ENCODE peak calls at places on chromosomes 5 and 9, in six cellular contexts. One of them, this sample, is unnamed.

GRCh38 chr5:137186759-137187461 is 312.2 kb downstream of the SPOCK1 start:
- DNase-seq in IMR-90: peak; percentile 81
- DNase-seq in H9: no peak
- DNase-seq in mesenchymal stem cell: peak; percentile 1
- DNase-seq in trophoblast cell: no peak
- DNase-seq in H1: no peak
- DNase-seq in this sample: no peak

GRCh38 chr5:91042225-91042624 is 340.9 kb downstream of the ARRDC3 start:
- DNase-seq in IMR-90: no peak
- DNase-seq in H9: no peak
- DNase-seq in mesenchymal stem cell: no peak
- DNase-seq in trophoblast cell: no peak
- DNase-seq in H1: no peak
- DNase-seq in this sample: no peak

GRCh38 chr5:180648658-180649296 is 623 bp downstream of the FLT4 start:
- DNase-seq in IMR-90: no peak
- DNase-seq in H9: peak; percentile 58
- DNase-seq in mesenchymal stem cell: no peak
- DNase-seq in trophoblast cell: no peak
- DNase-seq in H1: no peak
- DNase-seq in this sample: peak; percentile 55

GRCh38 chr9:113446323-113446740 is 17.2 kb upstream of the RGS3 start:
- DNase-seq in IMR-90: peak; percentile 55
- DNase-seq in H9: no peak
- DNase-seq in mesenchymal stem cell: peak; percentile 67
- DNase-seq in trophoblast cell: no peak
- DNase-seq in H1: no peak
- DNase-seq in this sample: peak; percentile 37

GRCh38 chr5:32108167-32108566 is 66.0 kb downstream of the GOLPH3 start:
- DNase-seq in IMR-90: no peak
- DNase-seq in H9: no peak
- DNase-seq in mesenchymal stem cell: no peak
- DNase-seq in trophoblast cell: no peak
- DNase-seq in H1: no peak
- DNase-seq in this sample: no peak

GRCh38 chr5:158120760-158121159 is 261.8 kb upstream of the CLINT1 start:
- DNase-seq in IMR-90: no peak
- DNase-seq in H9: no peak
- DNase-seq in mesenchymal stem cell: no peak
- DNase-seq in trophoblast cell: no peak
- DNase-seq in H1: no peak
- DNase-seq in this sample: no peak

GRCh38 chr9:16921855-16922254 is 51.4 kb upstream of the BNC2 start:
- DNase-seq in IMR-90: no peak
- DNase-seq in H9: no peak
- DNase-seq in mesenchymal stem cell: no peak
- DNase-seq in trophoblast cell: no peak
- DNase-seq in H1: peak; percentile 13
- DNase-seq in this sample: no peak

GRCh38 chr5:71483355-71483754 is 27.9 kb downstream of the BDP1 start:
- DNase-seq in IMR-90: peak; percentile 92
- DNase-seq in H9: no peak
- DNase-seq in mesenchymal stem cell: peak; percentile 58
- DNase-seq in trophoblast cell: no peak
- DNase-seq in H1: no peak
- DNase-seq in this sample: no peak

GRCh38 chr5:31761877-31762276 is 122.9 kb downstream of the PDZD2 start:
- DNase-seq in IMR-90: no peak
- DNase-seq in H9: no peak
- DNase-seq in mesenchymal stem cell: no peak
- DNase-seq in trophoblast cell: no peak
- DNase-seq in H1: no peak
- DNase-seq in this sample: no peak

GRCh38 chr5:76283670-76284069 is 119.4 kb upstream of the IQGAP2 start:
- DNase-seq in IMR-90: no peak
- DNase-seq in H9: no peak
- DNase-seq in mesenchymal stem cell: no peak
- DNase-seq in trophoblast cell: no peak
- DNase-seq in H1: no peak
- DNase-seq in this sample: no peak

GRCh38 chr5:87359106-87359505 is 53.6 kb downstream of the CCNH start:
- DNase-seq in IMR-90: no peak
- DNase-seq in H9: no peak
- DNase-seq in mesenchymal stem cell: no peak
- DNase-seq in trophoblast cell: no peak
- DNase-seq in H1: no peak
- DNase-seq in this sample: no peak

GRCh38 chr5:129639331-129639730 is 108.6 kb upstream of the MINAR2 start:
- DNase-seq in IMR-90: no peak
- DNase-seq in H9: no peak
- DNase-seq in mesenchymal stem cell: no peak
- DNase-seq in trophoblast cell: no peak
- DNase-seq in H1: no peak
- DNase-seq in this sample: no peak

GRCh38 chr5:39283231-39283818 is 64.0 kb upstream of the FYB1 start:
- DNase-seq in IMR-90: peak; percentile 76
- DNase-seq in H9: peak; percentile 60
- DNase-seq in mesenchymal stem cell: peak; percentile 71
- DNase-seq in trophoblast cell: peak; percentile 60
- DNase-seq in H1: peak; percentile 17
- DNase-seq in this sample: peak; percentile 9
- H2AFZ ChIP-seq in IMR-90: peak overlapping the region; percentile 63
- H2AFZ ChIP-seq in H9: no peak overlapping the region
- H2AFZ ChIP-seq in mesenchymal stem cell: no peak overlapping the region
- H2AFZ ChIP-seq in trophoblast cell: no peak overlapping the region
- H2AFZ ChIP-seq in H1: peak overlapping the region; percentile 94
- H2AFZ ChIP-seq in this sample: no peak overlapping the region

DNA sequence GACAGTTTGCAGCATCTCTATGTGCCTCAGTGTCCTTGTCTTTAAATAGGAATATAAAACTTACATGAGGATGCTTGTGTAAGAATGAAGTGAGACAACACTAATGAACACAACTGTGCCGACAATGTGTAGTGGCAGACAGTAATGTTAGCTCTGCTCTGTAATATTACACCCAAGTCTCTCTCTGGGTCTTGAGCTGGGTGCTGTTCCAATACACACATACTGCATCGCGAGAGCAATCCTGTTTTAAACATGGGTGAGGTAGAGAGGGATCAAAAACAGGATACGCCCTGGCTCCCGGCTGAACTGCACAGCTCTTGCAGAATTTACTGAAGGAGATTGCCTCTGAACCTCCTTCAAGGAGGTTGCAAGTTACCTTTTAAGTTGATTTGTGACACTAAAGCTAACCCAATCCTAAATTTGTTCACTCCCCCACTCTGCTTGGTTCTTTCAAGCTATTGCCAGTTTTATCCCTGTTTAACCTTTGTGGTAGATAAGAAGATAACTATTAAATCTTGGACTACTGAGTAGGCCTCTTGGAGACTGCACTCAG is 155.2 kb upstream of the ISL1 start:
- DNase-seq in IMR-90: no peak
- DNase-seq in H9: no peak
- DNase-seq in mesenchymal stem cell: no peak
- DNase-seq in trophoblast cell: no peak
- DNase-seq in H1: no peak
- DNase-seq in this sample: no peak
- H2BK5ac ChIP-seq in IMR-90: no peak overlapping the region
- H2BK5ac ChIP-seq in H9: no peak overlapping the region
- H2BK5ac ChIP-seq in mesenchymal stem cell: no peak overlapping the region
- H2BK5ac ChIP-seq in trophoblast cell: no peak overlapping the region
- H2BK5ac ChIP-seq in H1: no peak overlapping the region
- H2BK5ac ChIP-seq in this sample: no peak overlapping the region

GRCh38 chr9:110936252-110936651 is 102.0 kb downstream of the LPAR1 start:
- DNase-seq in IMR-90: no peak
- DNase-seq in H9: no peak
- DNase-seq in mesenchymal stem cell: no peak
- DNase-seq in trophoblast cell: peak; percentile 11
- DNase-seq in H1: no peak
- DNase-seq in this sample: no peak
- H2AFZ ChIP-seq in IMR-90: no peak overlapping the region
- H2AFZ ChIP-seq in H9: no peak overlapping the region
- H2AFZ ChIP-seq in mesenchymal stem cell: no peak overlapping the region
- H2AFZ ChIP-seq in trophoblast cell: no peak overlapping the region
- H2AFZ ChIP-seq in H1: no peak overlapping the region
- H2AFZ ChIP-seq in this sample: no peak overlapping the region

GRCh38 chr5:19927919-19928318 is 60.1 kb downstream of the CDH18 start:
- DNase-seq in IMR-90: peak; percentile 61
- DNase-seq in H9: peak; percentile 70
- DNase-seq in mesenchymal stem cell: peak; percentile 79
- DNase-seq in trophoblast cell: no peak
- DNase-seq in H1: peak; percentile 68
- DNase-seq in this sample: peak; percentile 11

GRCh38 chr5:19923742-19924141 is 64.3 kb downstream of the CDH18 start:
- DNase-seq in IMR-90: peak; percentile 6
- DNase-seq in H9: no peak
- DNase-seq in mesenchymal stem cell: peak; percentile 52
- DNase-seq in trophoblast cell: no peak
- DNase-seq in H1: no peak
- DNase-seq in this sample: no peak

GRCh38 chr5:19927170-19927569 is 60.8 kb downstream of the CDH18 start:
- DNase-seq in IMR-90: no peak
- DNase-seq in H9: no peak
- DNase-seq in mesenchymal stem cell: peak; percentile 38
- DNase-seq in trophoblast cell: no peak
- DNase-seq in H1: no peak
- DNase-seq in this sample: no peak

DNA sequence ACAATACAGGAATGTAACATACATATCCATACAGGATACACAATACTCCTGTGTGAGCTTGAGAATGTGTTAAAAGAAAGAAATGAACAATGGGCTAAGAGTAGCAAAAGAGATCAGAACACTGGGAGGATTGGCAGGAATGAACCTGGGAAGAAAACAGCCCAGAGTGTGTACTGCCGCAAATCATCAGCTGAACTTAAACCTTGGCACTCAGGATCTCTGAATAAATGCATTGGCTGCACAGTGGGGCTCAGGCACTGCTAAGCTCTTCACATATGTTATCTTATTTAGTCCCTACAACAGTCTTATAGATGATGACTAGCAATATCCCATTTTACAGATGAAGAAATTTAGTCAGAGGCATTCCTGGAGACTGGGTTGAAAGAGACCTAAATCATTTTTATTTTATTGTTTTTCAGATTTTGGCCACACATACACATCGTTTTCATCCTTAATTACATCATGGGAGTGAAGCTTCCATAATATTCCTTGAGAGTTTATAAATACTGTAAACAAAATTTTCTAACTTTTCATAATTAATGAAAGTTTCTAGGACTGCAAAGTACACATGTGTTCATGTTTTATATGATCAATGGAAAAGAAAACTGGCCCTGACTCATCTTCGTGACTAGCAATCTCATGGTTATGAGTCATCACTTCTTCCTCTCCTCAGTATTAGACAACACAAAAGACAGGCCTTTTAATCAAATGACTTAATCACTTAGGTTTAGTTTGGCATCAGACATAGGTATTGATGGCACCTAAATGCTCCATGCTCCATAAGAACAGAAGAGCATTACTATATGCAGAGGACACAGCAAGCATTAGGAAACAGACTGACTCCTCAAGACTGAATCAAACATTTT is 59.2 kb downstream of the CDH18 start:
- DNase-seq in IMR-90: peak; percentile 92
- DNase-seq in H9: no peak
- DNase-seq in mesenchymal stem cell: peak; percentile 93
- DNase-seq in trophoblast cell: no peak
- DNase-seq in H1: no peak
- DNase-seq in this sample: no peak
- H2BK5ac ChIP-seq in IMR-90: peak overlapping the region; percentile 60
- H2BK5ac ChIP-seq in H9: no peak overlapping the region
- H2BK5ac ChIP-seq in mesenchymal stem cell: peak overlapping the region; percentile 82
- H2BK5ac ChIP-seq in trophoblast cell: no peak overlapping the region
- H2BK5ac ChIP-seq in H1: no peak overlapping the region
- H2BK5ac ChIP-seq in this sample: no peak overlapping the region